ENCODE peak calls at places on chromosomes 6 and 20, in five cellular contexts. One of them, this sample, is unnamed.

GRCh38 chr6:149368065-149368464 is 32.0 kb upstream of the SUMO4 start:
- DNase-seq in NCI-H1417: no peak
- DNase-seq in Right ventricle myocardium superior: no peak
- DNase-seq in activated T-helper 1 cell treated with Interleukin-2 at 50 U/mL for 16 hours: no peak
- DNase-seq in heart right ventricle: no peak
- DNase-seq in this sample: no peak

GRCh38 chr20:34559311-34560140 is 1.0 kb downstream of the MAP1LC3A start:
- DNase-seq in activated T-helper 1 cell treated with Interleukin-2 at 50 U/mL for 16 hours: no peak
- DNase-seq in NCI-H1417: no peak
- DNase-seq in Right ventricle myocardium superior: peak; percentile 49
- DNase-seq in heart right ventricle: no peak
- DNase-seq in this sample: no peak

GRCh38 chr6:8149350-8149749 is 47.0 kb upstream of the EEF1E1 start:
- DNase-seq in heart right ventricle: no peak
- DNase-seq in activated T-helper 1 cell treated with Interleukin-2 at 50 U/mL for 16 hours: no peak
- DNase-seq in Right ventricle myocardium superior: no peak
- DNase-seq in NCI-H1417: no peak
- DNase-seq in this sample: no peak

GRCh38 chr20:44328428-44328827 is 8.4 kb upstream of the R3HDML start:
- DNase-seq in Right ventricle myocardium superior: no peak
- DNase-seq in heart right ventricle: no peak
- DNase-seq in NCI-H1417: no peak
- DNase-seq in activated T-helper 1 cell treated with Interleukin-2 at 50 U/mL for 16 hours: no peak
- DNase-seq in this sample: no peak

GRCh38 chr6:144006731-144007454 is 1.2 kb downstream of the PLAGL1 start:
- DNase-seq in heart right ventricle: peak; percentile 13
- DNase-seq in Right ventricle myocardium superior: no peak
- DNase-seq in activated T-helper 1 cell treated with Interleukin-2 at 50 U/mL for 16 hours: no peak
- DNase-seq in NCI-H1417: no peak
- DNase-seq in this sample: no peak

GRCh38 chr20:57710841-57711240 is 1.0 kb upstream of the PMEPA1 start:
- DNase-seq in heart right ventricle: no peak
- DNase-seq in activated T-helper 1 cell treated with Interleukin-2 at 50 U/mL for 16 hours: no peak
- DNase-seq in NCI-H1417: no peak
- DNase-seq in Right ventricle myocardium superior: no peak
- DNase-seq in this sample: no peak

GRCh38 chr20:49567421-49568256 is at the start of gene PTGIS:
- DNase-seq in heart right ventricle: no peak
- DNase-seq in NCI-H1417: no peak
- DNase-seq in Right ventricle myocardium superior: peak; percentile 53
- DNase-seq in activated T-helper 1 cell treated with Interleukin-2 at 50 U/mL for 16 hours: no peak
- DNase-seq in this sample: peak; percentile 3

GRCh38 chr20:45095753-45096371 is 5.1 kb downstream of the KCNS1 start:
- DNase-seq in heart right ventricle: peak; percentile 57
- DNase-seq in NCI-H1417: peak; percentile 37
- DNase-seq in activated T-helper 1 cell treated with Interleukin-2 at 50 U/mL for 16 hours: no peak
- DNase-seq in Right ventricle myocardium superior: no peak
- DNase-seq in this sample: peak; percentile 52

GRCh38 chr20:38115896-38116295 is 49.2 kb downstream of the TGM2 start:
- DNase-seq in heart right ventricle: no peak
- DNase-seq in Right ventricle myocardium superior: no peak
- DNase-seq in activated T-helper 1 cell treated with Interleukin-2 at 50 U/mL for 16 hours: no peak
- DNase-seq in NCI-H1417: no peak
- DNase-seq in this sample: no peak

GRCh38 chr20:61263084-61263695 is 11.1 kb downstream of the CDH4 start:
- DNase-seq in activated T-helper 1 cell treated with Interleukin-2 at 50 U/mL for 16 hours: no peak
- DNase-seq in NCI-H1417: peak; percentile 10
- DNase-seq in heart right ventricle: no peak
- DNase-seq in Right ventricle myocardium superior: no peak
- DNase-seq in this sample: no peak

GRCh38 chr6:131761061-131761761 is 46.6 kb upstream of the ENPP1 start:
- DNase-seq in Right ventricle myocardium superior: no peak
- DNase-seq in activated T-helper 1 cell treated with Interleukin-2 at 50 U/mL for 16 hours: no peak
- DNase-seq in NCI-H1417: no peak
- DNase-seq in heart right ventricle: no peak
- DNase-seq in this sample: no peak

GRCh38 chr20:58614366-58614765 is 36.7 kb upstream of the STX16 start:
- DNase-seq in activated T-helper 1 cell treated with Interleukin-2 at 50 U/mL for 16 hours: no peak
- DNase-seq in NCI-H1417: no peak
- DNase-seq in heart right ventricle: no peak
- DNase-seq in Right ventricle myocardium superior: no peak
- DNase-seq in this sample: no peak

GRCh38 chr6:56279346-56280080 is 32.1 kb upstream of the COL21A1 start:
- DNase-seq in activated T-helper 1 cell treated with Interleukin-2 at 50 U/mL for 16 hours: no peak
- DNase-seq in NCI-H1417: no peak
- DNase-seq in heart right ventricle: no peak
- DNase-seq in Right ventricle myocardium superior: no peak
- DNase-seq in this sample: no peak

GRCh38 chr20:52889225-52889624 is 82.9 kb upstream of the TSHZ2 start:
- DNase-seq in activated T-helper 1 cell treated with Interleukin-2 at 50 U/mL for 16 hours: no peak
- DNase-seq in Right ventricle myocardium superior: no peak
- DNase-seq in NCI-H1417: no peak
- DNase-seq in heart right ventricle: no peak
- DNase-seq in this sample: no peak

GRCh38 chr6:22221211-22221610 is 75.6 kb downstream of the PRL start:
- DNase-seq in Right ventricle myocardium superior: no peak
- DNase-seq in heart right ventricle: no peak
- DNase-seq in NCI-H1417: no peak
- DNase-seq in activated T-helper 1 cell treated with Interleukin-2 at 50 U/mL for 16 hours: no peak
- DNase-seq in this sample: no peak

GRCh38 chr6:109454483-109455160 is 950 bp downstream of the MICAL1 start:
- DNase-seq in heart right ventricle: peak; percentile 50
- DNase-seq in Right ventricle myocardium superior: no peak
- DNase-seq in activated T-helper 1 cell treated with Interleukin-2 at 50 U/mL for 16 hours: peak; percentile 58
- DNase-seq in NCI-H1417: peak; percentile 59
- DNase-seq in this sample: peak; percentile 31

GRCh38 chr6:36616888-36617521 is 22.8 kb downstream of the SRSF3 start:
- DNase-seq in activated T-helper 1 cell treated with Interleukin-2 at 50 U/mL for 16 hours: no peak
- DNase-seq in Right ventricle myocardium superior: peak; percentile 61
- DNase-seq in NCI-H1417: no peak
- DNase-seq in heart right ventricle: no peak
- DNase-seq in this sample: peak; percentile 91

GRCh38 chr20:3734111-3734843 is 1.8 kb downstream of the HSPA12B start:
- DNase-seq in heart right ventricle: no peak
- DNase-seq in Right ventricle myocardium superior: peak; percentile 61
- DNase-seq in activated T-helper 1 cell treated with Interleukin-2 at 50 U/mL for 16 hours: no peak
- DNase-seq in NCI-H1417: peak; percentile 17
- DNase-seq in this sample: peak; percentile 20

GRCh38 chr6:54813901-54814300 is 32.7 kb upstream of the FAM83B start:
- DNase-seq in activated T-helper 1 cell treated with Interleukin-2 at 50 U/mL for 16 hours: no peak
- DNase-seq in NCI-H1417: no peak
- DNase-seq in heart right ventricle: no peak
- DNase-seq in Right ventricle myocardium superior: no peak
- DNase-seq in this sample: peak; percentile 100

GRCh38 chr20:37398750-37399621 is 53.0 kb downstream of the SRC start:
- DNase-seq in heart right ventricle: no peak
- DNase-seq in Right ventricle myocardium superior: no peak
- DNase-seq in activated T-helper 1 cell treated with Interleukin-2 at 50 U/mL for 16 hours: no peak
- DNase-seq in NCI-H1417: no peak
- DNase-seq in this sample: no peak

GRCh38 chr6:61989616-61990015 is 296.4 kb downstream of the KHDRBS2 start:
- DNase-seq in Right ventricle myocardium superior: no peak
- DNase-seq in heart right ventricle: no peak
- DNase-seq in activated T-helper 1 cell treated with Interleukin-2 at 50 U/mL for 16 hours: no peak
- DNase-seq in NCI-H1417: no peak
- DNase-seq in this sample: no peak

GRCh38 chr6:26304213-26305096 is 60.5 kb upstream of the BTN3A2 start:
- DNase-seq in activated T-helper 1 cell treated with Interleukin-2 at 50 U/mL for 16 hours: no peak
- DNase-seq in NCI-H1417: no peak
- DNase-seq in heart right ventricle: peak; percentile 37
- DNase-seq in Right ventricle myocardium superior: peak; percentile 47
- DNase-seq in this sample: no peak

GRCh38 chr6:150176152-150176551 is 33.3 kb downstream of the PPP1R14C start:
- DNase-seq in NCI-H1417: peak; percentile 79
- DNase-seq in heart right ventricle: peak; percentile 59
- DNase-seq in Right ventricle myocardium superior: peak; percentile 72
- DNase-seq in activated T-helper 1 cell treated with Interleukin-2 at 50 U/mL for 16 hours: no peak
- DNase-seq in this sample: no peak

GRCh38 chr6:150345786-150346185 is 23.0 kb upstream of the IYD start:
- DNase-seq in NCI-H1417: no peak
- DNase-seq in Right ventricle myocardium superior: no peak
- DNase-seq in activated T-helper 1 cell treated with Interleukin-2 at 50 U/mL for 16 hours: no peak
- DNase-seq in heart right ventricle: no peak
- DNase-seq in this sample: no peak

GRCh38 chr6:158149641-158150040 is 18.4 kb downstream of the SERAC1 start:
- DNase-seq in NCI-H1417: no peak
- DNase-seq in activated T-helper 1 cell treated with Interleukin-2 at 50 U/mL for 16 hours: no peak
- DNase-seq in heart right ventricle: no peak
- DNase-seq in Right ventricle myocardium superior: no peak
- DNase-seq in this sample: no peak

GRCh38 chr6:116280960-116281316 is 1.2 kb upstream of the TSPYL1 start:
- DNase-seq in Right ventricle myocardium superior: no peak
- DNase-seq in heart right ventricle: no peak
- DNase-seq in activated T-helper 1 cell treated with Interleukin-2 at 50 U/mL for 16 hours: no peak
- DNase-seq in NCI-H1417: no peak
- DNase-seq in this sample: no peak

GRCh38 chr6:12324096-12324495 is 33.9 kb downstream of the EDN1 start:
- DNase-seq in Right ventricle myocardium superior: no peak
- DNase-seq in NCI-H1417: no peak
- DNase-seq in activated T-helper 1 cell treated with Interleukin-2 at 50 U/mL for 16 hours: no peak
- DNase-seq in heart right ventricle: no peak
- DNase-seq in this sample: no peak

GRCh38 chr6:135411339-135411738 is 86.2 kb downstream of the AHI1 start:
- DNase-seq in Right ventricle myocardium superior: no peak
- DNase-seq in NCI-H1417: no peak
- DNase-seq in activated T-helper 1 cell treated with Interleukin-2 at 50 U/mL for 16 hours: no peak
- DNase-seq in heart right ventricle: no peak
- DNase-seq in this sample: peak; percentile 15

GRCh38 chr20:23634985-23635767 is 2.6 kb downstream of the CST3 start:
- DNase-seq in Right ventricle myocardium superior: peak; percentile 81
- DNase-seq in NCI-H1417: no peak
- DNase-seq in heart right ventricle: no peak
- DNase-seq in activated T-helper 1 cell treated with Interleukin-2 at 50 U/mL for 16 hours: no peak
- DNase-seq in this sample: no peak

GRCh38 chr6:45026003-45026516 is 302.1 kb upstream of the RUNX2 start:
- DNase-seq in Right ventricle myocardium superior: no peak
- DNase-seq in NCI-H1417: no peak
- DNase-seq in activated T-helper 1 cell treated with Interleukin-2 at 50 U/mL for 16 hours: no peak
- DNase-seq in heart right ventricle: no peak
- DNase-seq in this sample: no peak

GRCh38 chr6:43634702-43635303 is 837 bp upstream of the MAD2L1BP start:
- DNase-seq in heart right ventricle: no peak
- DNase-seq in Right ventricle myocardium superior: no peak
- DNase-seq in activated T-helper 1 cell treated with Interleukin-2 at 50 U/mL for 16 hours: no peak
- DNase-seq in NCI-H1417: no peak
- DNase-seq in this sample: no peak

This sample was measured in NCI-H1105 treated with DMSO at 0.1 percent for 48 hours.